ENCODE peak calls at places on chromosomes 3 and 15, in seven cellular contexts. U is ELF-1, D is psoas muscle, G is kidney epithelial cell, O is kidney tubule cell, J is uterus, T is NCI-H345. A is an unnamed sample.

GRCh38 chr3:11548721-11549131 is 95.0 kb downstream of the VGLL4 start:
- DNase-seq in U (no peak), D (no peak), G (peak), O (peak), J (peak), T (peak), A (peak)

GRCh38 chr3:52890735-52891134 is 6.6 kb downstream of the STIMATE start:
- DNase-seq in U (no peak), D (no peak), G (no peak), O (no peak), J (no peak), T (no peak), A (no peak)

GRCh38 chr3:168117853-168118313 is 22.2 kb upstream of the GOLIM4 start:
- DNase-seq in U (no peak), D (no peak), G (no peak), O (peak), J (no peak), T (no peak), A (no peak)

GRCh38 chr15:52642386-52643361 is 36.5 kb downstream of the ATOSA start:
- DNase-seq in U (no peak), D (no peak), G (no peak), O (peak), J (no peak), T (no peak), A (no peak)

GRCh38 chr3:69081583-69082262 is 1.6 kb upstream of the UBA3 start:
- DNase-seq in U (peak), D (no peak), G (peak), O (peak), J (no peak), T (no peak), A (no peak)

GRCh38 chr3:64240445-64240844 is 15.2 kb upstream of the PRICKLE2 start:
- DNase-seq in U (no peak), D (no peak), G (peak), O (peak), J (no peak), T (no peak), A (no peak)

GRCh38 chr3:187223799-187224198 is 26.5 kb downstream of the RTP1 start:
- DNase-seq in U (no peak), D (no peak), G (peak), O (peak), J (no peak), T (no peak), A (no peak)

GRCh38 chr3:11389570-11390268 is 117.5 kb downstream of the ATG7 start:
- DNase-seq in U (no peak), D (no peak), G (no peak), O (no peak), J (no peak), T (no peak), A (no peak)

GRCh38 chr3:10933958-10934481 is 58.5 kb upstream of the SLC6A1 start:
- DNase-seq in U (no peak), D (no peak), G (no peak), O (no peak), J (no peak), T (no peak), A (no peak)

GRCh38 chr3:122146466-122146865 is 37.0 kb upstream of the CASR start:
- DNase-seq in U (no peak), D (no peak), G (peak), O (peak), J (no peak), T (peak), A (no peak)

GRCh38 chr3:188544012-188544411 is 390.1 kb downstream of the LPP start:
- DNase-seq in U (no peak), D (no peak), G (no peak), O (no peak), J (no peak), T (no peak), A (no peak)

GRCh38 chr3:152524198-152525140 is 255.7 kb downstream of the MBNL1 start:
- DNase-seq in U (no peak), D (no peak), G (peak), O (peak), J (no peak), T (peak), A (peak)

GRCh38 chr3:73618461-73618860 is 6.3 kb downstream of the PDZRN3 start:
- DNase-seq in U (no peak), D (no peak), G (no peak), O (peak), J (no peak), T (no peak), A (no peak)

GRCh38 chr3:123632161-123632655 is 47.4 kb upstream of the HACD2 start:
- DNase-seq in U (no peak), D (no peak), G (no peak), O (no peak), J (peak), T (no peak), A (no peak)

GRCh38 chr3:73727117-73727802 is 102.5 kb upstream of the PDZRN3 start:
- DNase-seq in U (peak), D (peak), G (no peak), O (no peak), J (peak), T (no peak), A (no peak)

GRCh38 chr15:80179025-80179759 is 26.4 kb downstream of the FAH start:
- DNase-seq in U (no peak), D (no peak), G (peak), O (peak), J (no peak), T (no peak), A (no peak)

GRCh38 chr3:156389151-156389760 is 165.7 kb downstream of the SSR3 start:
- DNase-seq in U (no peak), D (no peak), G (no peak), O (no peak), J (no peak), T (peak), A (no peak)

GRCh38 chr3:16181361-16181760 is 6.9 kb downstream of the GALNT15 start:
- DNase-seq in U (no peak), D (peak), G (no peak), O (no peak), J (peak), T (no peak), A (no peak)